ENCODE peak calls at places on chromosomes 16 and 17, in seven cellular contexts. L, G, O, D, N, P and B are unnamed samples.

GRCh38 chr16:85004587-85005205 is 6.6 kb downstream of the ZDHHC7 start:
- DNase-seq in L (no peak), G (peak), O (no peak), D (no peak), N (no peak), P (peak), B (no peak)

GRCh38 chr17:12053552-12053951 is 32.9 kb downstream of the MAP2K4 start:
- DNase-seq in L (no peak), G (no peak), O (no peak), D (no peak), N (no peak), P (no peak), B (no peak)

GRCh38 chr16:14635394-14636145 is 2.8 kb downstream of the BFAR start:
- DNase-seq in L (no peak), G (no peak), O (no peak), D (no peak), N (no peak), P (no peak), B (no peak)

GRCh38 chr17:33451221-33451620 is 158.1 kb upstream of the ASIC2 start:
- DNase-seq in L (no peak), G (no peak), O (no peak), D (no peak), N (no peak), P (no peak), B (no peak)

GRCh38 chr17:19354123-19354522 is 8.4 kb downstream of the B9D1 start:
- DNase-seq in L (no peak), G (peak), O (no peak), D (no peak), N (no peak), P (peak), B (no peak)

GRCh38 chr16:82979406-82980111 is 352.8 kb downstream of the CDH13 start:
- DNase-seq in L (no peak), G (no peak), O (no peak), D (no peak), N (no peak), P (no peak), B (no peak)

GRCh38 chr16:83771306-83771942 is 36.4 kb upstream of the HSBP1 start:
- DNase-seq in L (no peak), G (no peak), O (no peak), D (no peak), N (peak), P (no peak), B (no peak)

GRCh38 chr17:45230787-45231480 is 9.2 kb downstream of the FMNL1 start:
- DNase-seq in L (no peak), G (peak), O (peak), D (no peak), N (no peak), P (peak), B (no peak)

GRCh38 chr17:3953542-3953941 is 10.7 kb downstream of the ATP2A3 start:
- DNase-seq in L (no peak), G (no peak), O (no peak), D (no peak), N (no peak), P (no peak), B (no peak)

GRCh38 chr17:31211352-31212012 is 85.6 kb downstream of the OMG start:
- DNase-seq in L (no peak), G (no peak), O (no peak), D (no peak), N (no peak), P (peak), B (no peak)

GRCh38 chr17:74497471-74497870 is 31.0 kb downstream of the CD300A start:
- DNase-seq in L (no peak), G (no peak), O (no peak), D (no peak), N (no peak), P (no peak), B (no peak)

GRCh38 chr16:74800216-74800871 is 25.7 kb upstream of the FA2H start:
- DNase-seq in L (no peak), G (no peak), O (no peak), D (no peak), N (no peak), P (no peak), B (no peak)

GRCh38 chr17:57707892-57708291 is 37.2 kb downstream of the CCDC182 start:
- DNase-seq in L (no peak), G (no peak), O (peak), D (no peak), N (no peak), P (no peak), B (peak)

GRCh38 chr16:1890024-1890700 is 18.2 kb upstream of the MEIOB start:
- DNase-seq in L (no peak), G (no peak), O (peak), D (no peak), N (no peak), P (no peak), B (no peak)

GRCh38 chr17:3026125-3026855 is 37.1 kb downstream of the OR1D5 start:
- DNase-seq in L (no peak), G (no peak), O (no peak), D (no peak), N (no peak), P (no peak), B (no peak)

GRCh38 chr17:56681561-56682266 is 88.2 kb downstream of the NOG start:
- DNase-seq in L (no peak), G (peak), O (no peak), D (no peak), N (no peak), P (peak), B (no peak)

GRCh38 chr17:21168555-21168865 is 41.7 kb downstream of the DHRS7B start:
- DNase-seq in L (no peak), G (no peak), O (no peak), D (no peak), N (no peak), P (no peak), B (no peak)

GRCh38 chr17:80832266-80832676 is 159.4 kb upstream of the CHMP6 start:
- DNase-seq in L (no peak), G (peak), O (peak), D (no peak), N (no peak), P (peak), B (peak)

GRCh38 chr17:77681820-77682219 is 276.7 kb upstream of the TNRC6C start:
- DNase-seq in L (no peak), G (peak), O (no peak), D (no peak), N (no peak), P (peak), B (no peak)

GRCh38 chr17:82722341-82723013 is 6.0 kb downstream of the FN3KRP start:
- DNase-seq in L (no peak), G (no peak), O (no peak), D (no peak), N (no peak), P (no peak), B (no peak)

GRCh38 chr17:48483004-48483403 is 47.8 kb downstream of the HOXB1 start:
- DNase-seq in L (no peak), G (peak), O (no peak), D (no peak), N (no peak), P (no peak), B (no peak)

GRCh38 chr17:27338536-27338985 is 44.6 kb downstream of the WSB1 start:
- DNase-seq in L (no peak), G (no peak), O (no peak), D (no peak), N (no peak), P (no peak), B (no peak)

GRCh38 chr16:54985668-54986067 is 55.0 kb downstream of the IRX5 start:
- DNase-seq in L (no peak), G (no peak), O (no peak), D (no peak), N (no peak), P (no peak), B (no peak)

GRCh38 chr17:1231456-1231855 is 38.8 kb upstream of the BHLHA9 start:
- DNase-seq in L (no peak), G (peak), O (no peak), D (no peak), N (no peak), P (peak), B (no peak)

GRCh38 chr17:49447603-49448325 is 33.1 kb upstream of the PHB1 start:
- DNase-seq in L (no peak), G (peak), O (no peak), D (no peak), N (no peak), P (no peak), B (no peak)

GRCh38 chr17:4710693-4711634 is 532 bp downstream of the ARRB2 start:
- DNase-seq in L (no peak), G (peak), O (peak), D (no peak), N (no peak), P (no peak), B (no peak)

GRCh38 chr16:63426275-63426870 is 1390.1 kb upstream of the CDH8 start:
- DNase-seq in L (no peak), G (no peak), O (no peak), D (no peak), N (no peak), P (no peak), B (no peak)

GRCh38 chr17:38877130-38877851 is 7.4 kb downstream of the LASP1 start:
- DNase-seq in L (no peak), G (no peak), O (peak), D (no peak), N (no peak), P (no peak), B (no peak)

GRCh38 chr17:49738456-49739163 is 25.3 kb downstream of the FAM117A start:
- DNase-seq in L (no peak), G (no peak), O (no peak), D (no peak), N (no peak), P (no peak), B (no peak)

GRCh38 chr17:58710948-58711552 is 18.6 kb downstream of the RAD51C start:
- DNase-seq in L (no peak), G (peak), O (peak), D (no peak), N (no peak), P (peak), B (no peak)

GRCh38 chr16:11515540-11516430 is 70.9 kb downstream of the LITAF start:
- DNase-seq in L (no peak), G (no peak), O (no peak), D (no peak), N (no peak), P (no peak), B (no peak)

GRCh38 chr17:50808413-50808812 is 27.0 kb upstream of the WFIKKN2 start:
- DNase-seq in L (no peak), G (no peak), O (no peak), D (no peak), N (no peak), P (no peak), B (no peak)

GRCh38 chr17:31318298-31319190 is 2.9 kb downstream of the EVI2A start:
- DNase-seq in L (no peak), G (no peak), O (no peak), D (peak), N (peak), P (peak), B (peak)

GRCh38 chr17:72187544-72187943 is 66.7 kb downstream of the SOX9 start:
- DNase-seq in L (no peak), G (no peak), O (no peak), D (no peak), N (no peak), P (peak), B (no peak)

GRCh38 chr17:39527220-39527813 is 66.0 kb downstream of the CDK12 start:
- DNase-seq in L (no peak), G (no peak), O (peak), D (no peak), N (no peak), P (peak), B (no peak)

GRCh38 chr17:15112881-15113617 is 152.1 kb downstream of the PMP22 start:
- DNase-seq in L (no peak), G (peak), O (no peak), D (no peak), N (no peak), P (peak), B (no peak)